ENCODE peak calls at places on chromosomes 6 and 20, in four cellular contexts. One of them, this sample, is unnamed.

GRCh38 chr20:2210646-2211556 is 84.9 kb upstream of the TGM3 start:
- DNase-seq in HepG2: no peak
- DNase-seq in GM12878: no peak
- DNase-seq in K562: no peak
- DNase-seq in this sample: no peak

GRCh38 chr6:97195117-97195516 is 87.9 kb downstream of the MMS22L start:
- DNase-seq in HepG2: no peak
- DNase-seq in GM12878: no peak
- DNase-seq in K562: no peak
- DNase-seq in this sample: no peak

GRCh38 chr6:139888691-139889122 is 514.3 kb upstream of the CITED2 start:
- DNase-seq in GM12878: no peak
- DNase-seq in K562: no peak
- DNase-seq in HepG2: no peak
- DNase-seq in this sample: peak

GRCh38 chr20:47876348-47877056 is 91.2 kb upstream of the SULF2 start:
- DNase-seq in GM12878: no peak
- DNase-seq in K562: no peak
- DNase-seq in HepG2: no peak
- DNase-seq in this sample: no peak

GRCh38 chr6:6803180-6803978 is 214.9 kb downstream of the LY86 start:
- DNase-seq in HepG2: no peak
- DNase-seq in GM12878: no peak
- DNase-seq in K562: no peak
- DNase-seq in this sample: no peak

GRCh38 chr6:88008411-88008810 is 39.2 kb upstream of the SPACA1 start:
- DNase-seq in GM12878: no peak
- DNase-seq in K562: no peak
- DNase-seq in HepG2: no peak
- DNase-seq in this sample: no peak

GRCh38 chr6:1378224-1379025 is 11.0 kb upstream of the FOXF2 start:
- DNase-seq in K562: no peak
- DNase-seq in GM12878: no peak
- DNase-seq in HepG2: no peak
- DNase-seq in this sample: no peak

GRCh38 chr6:53912661-53913060 is 117.9 kb downstream of the LRRC1 start:
- DNase-seq in HepG2: no peak
- DNase-seq in K562: no peak
- DNase-seq in GM12878: no peak
- DNase-seq in this sample: no peak

GRCh38 chr6:125808060-125808459 is 17.3 kb downstream of the NCOA7 start:
- DNase-seq in K562: no peak
- DNase-seq in GM12878: no peak
- DNase-seq in HepG2: no peak
- DNase-seq in this sample: no peak

GRCh38 chr20:8933391-8933807 is 135.5 kb upstream of the PLCB4 start:
- DNase-seq in GM12878: no peak
- DNase-seq in K562: no peak
- DNase-seq in HepG2: no peak
- DNase-seq in this sample: no peak

GRCh38 chr20:4722571-4722970 is 862 bp downstream of the PRND start:
- DNase-seq in GM12878: no peak
- DNase-seq in K562: no peak
- DNase-seq in HepG2: no peak
- DNase-seq in this sample: no peak

GRCh38 chr20:29878281-29878741 is 1379.2 kb upstream of the DEFB115 start:
- DNase-seq in GM12878: no peak
- DNase-seq in HepG2: peak
- DNase-seq in K562: peak
- DNase-seq in this sample: no peak

GRCh38 chr6:133242761-133243590 is 1.8 kb downstream of the EYA4 start:
- DNase-seq in HepG2: no peak
- DNase-seq in GM12878: no peak
- DNase-seq in K562: no peak
- DNase-seq in this sample: no peak

GRCh38 chr6:16291739-16292138 is 53.4 kb downstream of the GMPR start:
- DNase-seq in GM12878: no peak
- DNase-seq in K562: no peak
- DNase-seq in HepG2: no peak
- DNase-seq in this sample: no peak

GRCh38 chr6:23633986-23634385 is 492.0 kb upstream of the NRSN1 start:
- DNase-seq in HepG2: no peak
- DNase-seq in K562: no peak
- DNase-seq in GM12878: no peak
- DNase-seq in this sample: no peak

GRCh38 chr6:33894438-33894837 is 90.6 kb upstream of the MLN start:
- DNase-seq in K562: no peak
- DNase-seq in HepG2: no peak
- DNase-seq in GM12878: no peak
- DNase-seq in this sample: no peak

GRCh38 chr6:157831424-157832249 is 8.6 kb downstream of the SNX9 start:
- DNase-seq in K562: no peak
- DNase-seq in HepG2: no peak
- DNase-seq in GM12878: no peak
- DNase-seq in this sample: no peak

GRCh38 chr6:105804436-105804835 is 281.7 kb upstream of the PRDM1 start:
- DNase-seq in K562: no peak
- DNase-seq in HepG2: no peak
- DNase-seq in GM12878: no peak
- DNase-seq in this sample: no peak

GRCh38 chr20:848218-848617 is 14.7 kb downstream of the FAM110A start:
- DNase-seq in HepG2: no peak
- DNase-seq in GM12878: no peak
- DNase-seq in K562: no peak
- DNase-seq in this sample: no peak

GRCh38 chr6:150685860-150686259 is 86.2 kb downstream of the PLEKHG1 start:
- DNase-seq in HepG2: peak
- DNase-seq in K562: peak
- DNase-seq in GM12878: peak
- DNase-seq in this sample: peak

GRCh38 chr6:150684715-150685459 is 85.2 kb downstream of the PLEKHG1 start:
- DNase-seq in K562: no peak
- DNase-seq in HepG2: no peak
- DNase-seq in GM12878: no peak
- DNase-seq in this sample: no peak

GRCh38 chr6:150684161-150684560 is 84.5 kb downstream of the PLEKHG1 start:
- DNase-seq in K562: no peak
- DNase-seq in HepG2: no peak
- DNase-seq in GM12878: no peak
- DNase-seq in this sample: no peak

GRCh38 chr6:150681992-150682391 is 82.3 kb downstream of the PLEKHG1 start:
- DNase-seq in GM12878: no peak
- DNase-seq in K562: no peak
- DNase-seq in HepG2: no peak
- DNase-seq in this sample: no peak

DNA sequence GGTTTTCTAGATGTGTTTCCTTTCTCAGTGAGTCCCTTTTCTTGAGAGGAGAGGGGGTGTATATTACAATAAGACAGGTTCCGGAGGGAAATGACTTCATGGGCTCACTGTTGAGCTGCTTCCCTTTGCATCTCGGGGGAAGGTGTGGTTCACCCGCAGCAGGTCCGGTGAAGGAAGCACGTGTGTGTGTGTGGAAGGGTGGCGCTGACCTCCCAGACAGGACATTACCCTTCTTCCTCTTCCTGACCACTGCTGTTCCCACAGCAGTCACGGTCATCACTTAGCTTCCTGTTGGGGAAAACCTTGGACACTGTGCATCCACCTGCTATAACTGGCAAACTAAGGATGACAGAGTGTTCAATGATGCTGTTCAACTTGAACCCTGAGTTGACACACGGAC is 83.6 kb downstream of the PLEKHG1 start:
- DNase-seq in K562: no peak
- DNase-seq in HepG2: no peak
- DNase-seq in GM12878: no peak
- DNase-seq in this sample: no peak
- TF ChIP-seq SIN3A in K562: no peak
- TF ChIP-seq SIN3A in HepG2: no peak
- TF ChIP-seq SIN3A in GM12878: no peak
- TF ChIP-seq SIN3A in this sample: no peak

GRCh38 chr6:169996652-169997051 is 245.2 kb downstream of the ERMARD start:
- DNase-seq in GM12878: no peak
- DNase-seq in K562: no peak
- DNase-seq in HepG2: no peak
- DNase-seq in this sample: no peak
- TF ChIP-seq JUND in GM12878: no peak
- TF ChIP-seq JUND in K562: no peak
- TF ChIP-seq JUND in HepG2: no peak
- TF ChIP-seq JUND in this sample: no peak

GRCh38 chr20:45077559-45077958 is 23.4 kb downstream of the KCNS1 start:
- DNase-seq in GM12878: no peak
- DNase-seq in K562: no peak
- DNase-seq in HepG2: peak
- DNase-seq in this sample: no peak
- TF ChIP-seq ATF2 in GM12878: no peak
- TF ChIP-seq ATF2 in K562: no peak
- TF ChIP-seq ATF2 in HepG2: peak
- TF ChIP-seq ATF2 in this sample: no peak

DNA sequence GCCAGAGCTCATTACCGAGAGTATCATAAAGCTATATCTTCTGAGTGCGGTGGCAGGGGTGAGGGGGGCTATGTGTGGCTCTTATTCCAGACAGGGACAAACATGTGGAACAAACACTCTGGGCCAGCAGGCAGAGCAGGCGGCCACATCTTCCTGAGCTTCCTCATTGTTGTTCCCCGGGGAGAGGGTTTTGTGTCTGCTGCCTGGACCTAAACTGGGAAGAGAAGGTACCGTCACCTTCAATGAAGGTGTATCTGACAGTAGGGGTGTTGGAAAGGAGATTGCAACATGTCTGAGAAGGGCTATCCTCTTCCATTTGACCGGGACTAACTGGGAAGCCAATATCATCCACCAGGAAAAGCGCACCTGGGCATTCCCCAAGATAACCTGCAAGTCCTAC is 1.6 kb upstream of the TFAP2D start:
- DNase-seq in K562: no peak
- DNase-seq in HepG2: no peak
- DNase-seq in GM12878: no peak
- DNase-seq in this sample: no peak
- TF ChIP-seq SIN3A in K562: no peak
- TF ChIP-seq SIN3A in HepG2: no peak
- TF ChIP-seq SIN3A in GM12878: no peak
- TF ChIP-seq SIN3A in this sample: no peak

GRCh38 chr20:36094497-36094896 is 60.0 kb upstream of the EPB41L1 start:
- DNase-seq in GM12878: no peak
- DNase-seq in K562: no peak
- DNase-seq in HepG2: no peak
- DNase-seq in this sample: no peak

GRCh38 chr20:36097331-36097730 is 57.2 kb upstream of the EPB41L1 start:
- DNase-seq in GM12878: no peak
- DNase-seq in K562: no peak
- DNase-seq in HepG2: no peak
- DNase-seq in this sample: no peak

GRCh38 chr20:36097751-36098151 is 56.8 kb upstream of the EPB41L1 start:
- DNase-seq in HepG2: no peak
- DNase-seq in K562: no peak
- DNase-seq in GM12878: no peak
- DNase-seq in this sample: peak

GRCh38 chr20:36098364-36098763 is 56.2 kb upstream of the EPB41L1 start:
- DNase-seq in HepG2: no peak
- DNase-seq in K562: no peak
- DNase-seq in GM12878: peak
- DNase-seq in this sample: no peak

DNA sequence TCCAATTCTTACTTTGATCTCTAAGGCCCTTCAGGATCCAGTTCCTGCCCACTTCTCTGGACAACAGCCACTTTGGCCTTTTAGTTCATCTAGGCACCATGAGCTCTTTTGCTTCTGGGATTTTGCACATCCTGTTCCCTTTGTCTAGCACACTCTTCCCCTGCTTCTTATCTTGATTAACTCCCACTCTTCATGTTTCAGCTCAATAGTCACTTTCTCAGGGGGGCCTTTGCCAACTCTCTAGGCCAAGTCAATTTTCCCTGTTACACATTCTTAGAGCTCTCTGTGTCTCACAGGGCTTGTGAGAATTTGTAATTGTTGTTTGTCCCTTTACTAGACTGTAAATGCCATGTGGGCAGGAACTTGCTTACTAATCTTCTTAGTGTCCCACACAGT is 58.1 kb upstream of the EPB41L1 start:
- DNase-seq in K562: no peak
- DNase-seq in HepG2: no peak
- DNase-seq in GM12878: no peak
- DNase-seq in this sample: no peak
- TF ChIP-seq JUND in K562: no peak
- TF ChIP-seq JUND in HepG2: no peak
- TF ChIP-seq JUND in GM12878: no peak
- TF ChIP-seq JUND in this sample: no peak

GRCh38 chr20:59010995-59011873 is 4.2 kb upstream of the CTSZ start:
- DNase-seq in K562: peak
- DNase-seq in GM12878: no peak
- DNase-seq in HepG2: peak
- DNase-seq in this sample: no peak
- TF ChIP-seq ATF2 in K562: no peak
- TF ChIP-seq ATF2 in GM12878: no peak
- TF ChIP-seq ATF2 in HepG2: no peak
- TF ChIP-seq ATF2 in this sample: no peak

DNA sequence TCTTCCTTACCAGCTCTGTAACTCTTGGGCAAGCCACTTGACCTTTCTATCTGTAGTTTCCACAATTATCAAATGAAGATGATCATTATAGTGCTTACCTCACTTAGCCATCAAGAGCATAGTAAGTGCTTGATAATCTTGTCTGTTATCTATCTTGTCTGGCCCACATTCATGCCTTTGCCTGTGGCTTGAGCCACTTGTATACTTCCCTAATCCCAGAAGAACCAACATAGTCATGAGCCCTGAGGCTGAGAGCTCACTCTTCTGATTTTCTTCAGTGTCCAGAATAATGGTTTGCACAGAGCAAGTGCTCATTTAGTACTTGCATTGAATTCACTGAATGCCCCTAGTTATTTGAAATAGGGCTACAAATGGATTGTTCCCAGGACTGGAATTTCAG is 108.2 kb downstream of the SASH1 start:
- DNase-seq in HepG2: no peak
- DNase-seq in GM12878: no peak
- DNase-seq in K562: no peak
- DNase-seq in this sample: no peak
- TF ChIP-seq SIN3A in HepG2: no peak
- TF ChIP-seq SIN3A in GM12878: no peak
- TF ChIP-seq SIN3A in K562: no peak
- TF ChIP-seq SIN3A in this sample: no peak

DNA sequence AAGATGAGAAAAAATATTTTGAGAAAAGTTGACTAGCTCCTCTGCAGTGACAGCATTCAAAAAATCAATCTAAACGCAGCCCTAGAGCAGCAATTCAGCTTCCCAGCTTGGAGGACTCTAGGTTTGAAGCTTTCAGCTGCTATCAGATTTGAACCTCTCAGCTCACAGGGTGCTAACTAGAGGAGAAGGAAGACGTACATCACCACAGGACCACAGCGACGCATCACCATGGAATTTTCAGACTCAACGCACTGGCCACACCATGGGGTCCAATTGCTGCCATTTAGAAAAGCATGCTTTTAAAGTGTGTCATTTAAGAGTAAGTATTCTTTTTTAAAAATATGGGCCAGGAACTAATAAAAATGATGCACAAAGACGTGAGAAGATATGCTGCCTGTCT is 45.0 kb upstream of the FUCA2 start:
- DNase-seq in HepG2: no peak
- DNase-seq in K562: no peak
- DNase-seq in GM12878: no peak
- DNase-seq in this sample: peak
- TF ChIP-seq JUND in HepG2: no peak
- TF ChIP-seq JUND in K562: no peak
- TF ChIP-seq JUND in GM12878: no peak
- TF ChIP-seq JUND in this sample: no peak

GRCh38 chr6:37966801-37967200 is 147.3 kb downstream of the ZFAND3 start:
- DNase-seq in GM12878: no peak
- DNase-seq in HepG2: no peak
- DNase-seq in K562: no peak
- DNase-seq in this sample: no peak
- TF ChIP-seq ATF2 in GM12878: no peak
- TF ChIP-seq ATF2 in HepG2: no peak
- TF ChIP-seq ATF2 in K562: no peak
- TF ChIP-seq ATF2 in this sample: no peak

This sample was measured in H1.